ENCODE peak calls at places on chromosomes 12 and 14, in five cellular contexts. One of them, this sample, is unnamed.

GRCh38 chr14:65975865-65976264 is 510.3 kb upstream of the CCDC196 start:
- DNase-seq in stimulated activated effector memory CD8-positive, alpha-beta T cell treated with anti-CD3 and anti-CD28 coated beads, Interleukin-12 subunit alpha, Interleukin-12 subunit beta, amount 100 ng/mL, for 72 hours: no peak
- DNase-seq in GM23338: no peak
- DNase-seq in HFF-Myc: no peak
- DNase-seq in AML-193: no peak
- DNase-seq in this sample: no peak

GRCh38 chr12:52203126-52203921 is 11.5 kb upstream of the KRT80 start:
- DNase-seq in stimulated activated effector memory CD8-positive, alpha-beta T cell treated with anti-CD3 and anti-CD28 coated beads, Interleukin-12 subunit alpha, Interleukin-12 subunit beta, amount 100 ng/mL, for 72 hours: no peak
- DNase-seq in GM23338: no peak
- DNase-seq in HFF-Myc: peak; percentile 69
- DNase-seq in AML-193: peak; percentile 95
- DNase-seq in this sample: no peak

GRCh38 chr12:92437452-92437851 is 265.3 kb upstream of the PLEKHG7 start:
- DNase-seq in stimulated activated effector memory CD8-positive, alpha-beta T cell treated with anti-CD3 and anti-CD28 coated beads, Interleukin-12 subunit alpha, Interleukin-12 subunit beta, amount 100 ng/mL, for 72 hours: no peak
- DNase-seq in GM23338: no peak
- DNase-seq in HFF-Myc: no peak
- DNase-seq in AML-193: no peak
- DNase-seq in this sample: no peak

GRCh38 chr12:69015017-69015416 is 82.0 kb upstream of the CPM start:
- DNase-seq in stimulated activated effector memory CD8-positive, alpha-beta T cell treated with anti-CD3 and anti-CD28 coated beads, Interleukin-12 subunit alpha, Interleukin-12 subunit beta, amount 100 ng/mL, for 72 hours: no peak
- DNase-seq in GM23338: no peak
- DNase-seq in HFF-Myc: no peak
- DNase-seq in AML-193: no peak
- DNase-seq in this sample: no peak

GRCh38 chr14:33954016-33954598 is 3.2 kb upstream of the EGLN3 start:
- DNase-seq in stimulated activated effector memory CD8-positive, alpha-beta T cell treated with anti-CD3 and anti-CD28 coated beads, Interleukin-12 subunit alpha, Interleukin-12 subunit beta, amount 100 ng/mL, for 72 hours: no peak
- DNase-seq in GM23338: no peak
- DNase-seq in HFF-Myc: no peak
- DNase-seq in AML-193: no peak
- DNase-seq in this sample: no peak

GRCh38 chr12:25053021-25053271 is 104.0 kb upstream of the BCAT1 start:
- DNase-seq in stimulated activated effector memory CD8-positive, alpha-beta T cell treated with anti-CD3 and anti-CD28 coated beads, Interleukin-12 subunit alpha, Interleukin-12 subunit beta, amount 100 ng/mL, for 72 hours: no peak
- DNase-seq in GM23338: no peak
- DNase-seq in HFF-Myc: no peak
- DNase-seq in AML-193: peak; percentile 27
- DNase-seq in this sample: no peak

GRCh38 chr12:65188179-65188709 is 18.9 kb downstream of the LEMD3 start:
- DNase-seq in stimulated activated effector memory CD8-positive, alpha-beta T cell treated with anti-CD3 and anti-CD28 coated beads, Interleukin-12 subunit alpha, Interleukin-12 subunit beta, amount 100 ng/mL, for 72 hours: no peak
- DNase-seq in GM23338: no peak
- DNase-seq in HFF-Myc: no peak
- DNase-seq in AML-193: no peak
- DNase-seq in this sample: no peak

GRCh38 chr14:104601786-104602185 is 2.8 kb downstream of the TMEM179 start:
- DNase-seq in stimulated activated effector memory CD8-positive, alpha-beta T cell treated with anti-CD3 and anti-CD28 coated beads, Interleukin-12 subunit alpha, Interleukin-12 subunit beta, amount 100 ng/mL, for 72 hours: no peak
- DNase-seq in GM23338: no peak
- DNase-seq in HFF-Myc: no peak
- DNase-seq in AML-193: no peak
- DNase-seq in this sample: peak; percentile 76

This sample was measured in DMS79.